ENCODE peak calls at places on chromosomes 5 and 9, in four cellular contexts. U is nucleus accumbens, C is kidney glomerular epithelial cell, O is MV-4-11. I is an unnamed sample.

GRCh38 chr5:168317096-168317520 is 25.7 kb downstream of the WWC1 start:
- DNase-seq in U (no peak), C (no peak), O (no peak), I (no peak)

GRCh38 chr9:127853312-127854168 is 918 bp downstream of the ENG start:
- DNase-seq in O (peak), C (no peak), U (no peak), I (no peak)

GRCh38 chr5:1743769-1744085 is 55.9 kb downstream of the MRPL36 start:
- DNase-seq in C (no peak), O (no peak), U (no peak), I (no peak)

GRCh38 chr5:168359820-168360460 is 68.5 kb downstream of the WWC1 start:
- DNase-seq in C (no peak), O (no peak), U (no peak), I (no peak)

GRCh38 chr5:179964015-179964414 is 56.3 kb upstream of the TBC1D9B start:
- DNase-seq in C (no peak), O (no peak), U (no peak), I (no peak)

GRCh38 chr5:176609724-176610429 is at the start of gene GPRIN1:
- DNase-seq in O (peak), C (peak), U (no peak), I (peak)

GRCh38 chr5:63603001-63603400 is 359.2 kb downstream of the HTR1A start:
- DNase-seq in C (no peak), O (no peak), U (no peak), I (no peak)

GRCh38 chr5:14793851-14794250 is 77.7 kb downstream of the ANKH start:
- DNase-seq in U (no peak), O (no peak), C (no peak), I (no peak)

GRCh38 chr9:137631608-137632431 is 13.0 kb downstream of the EHMT1 start:
- DNase-seq in C (no peak), O (no peak), U (no peak), I (no peak)

GRCh38 chr5:41754857-41755256 is 115.4 kb downstream of the OXCT1 start:
- DNase-seq in U (no peak), O (peak), C (peak), I (no peak)

GRCh38 chr9:69715825-69716224 is 43.7 kb upstream of the APBA1 start:
- DNase-seq in C (no peak), O (no peak), U (no peak), I (no peak)

GRCh38 chr5:67338416-67338815 is 141.8 kb upstream of the CD180 start:
- DNase-seq in U (no peak), O (no peak), C (no peak), I (no peak)

GRCh38 chr5:125293223-125293622 is 546.8 kb upstream of the ZNF608 start:
- DNase-seq in C (no peak), O (no peak), U (no peak), I (no peak)

GRCh38 chr9:99464568-99464967 is 242.5 kb downstream of the SEC61B start:
- DNase-seq in C (no peak), U (no peak), O (no peak), I (no peak)

GRCh38 chr9:91042024-91042423 is 240.4 kb downstream of the SYK start:
- DNase-seq in U (no peak), C (no peak), O (no peak), I (no peak)

GRCh38 chr5:176547811-176548210 is 1.3 kb upstream of the CDHR2 start:
- DNase-seq in C (no peak), O (peak), U (no peak), I (no peak)

GRCh38 chr9:971901-972511 is 4.4 kb upstream of the DMRT3 start:
- DNase-seq in U (no peak), C (no peak), O (peak), I (no peak)

GRCh38 chr5:177447611-177448243 is 1.1 kb downstream of the PRR7 start:
- DNase-seq in U (no peak), C (peak), O (no peak), I (peak)

GRCh38 chr9:124033967-124034366 is 22.4 kb downstream of the LHX2 start:
- DNase-seq in O (no peak), U (no peak), C (no peak), I (no peak)

GRCh38 chr5:139110526-139111168 is 87.5 kb downstream of the SIL1 start:
- DNase-seq in O (no peak), U (no peak), C (no peak), I (peak)

GRCh38 chr5:66324357-66324756 is 180.3 kb downstream of the SREK1 start:
- DNase-seq in U (no peak), C (no peak), O (no peak), I (no peak)

GRCh38 chr9:84860423-84861115 is 191.0 kb downstream of the NTRK2 start:
- DNase-seq in C (no peak), O (no peak), U (no peak), I (no peak)

GRCh38 chr5:6886866-6887265 is 173.6 kb downstream of the TENT4A start:
- DNase-seq in O (peak), C (no peak), U (no peak), I (no peak)